ENCODE peak calls at places on chromosomes 2 and 18, in ten cellular contexts. V is endodermal cell, J is psoas muscle, S is SJSA1, X is hepatocyte, M is A549, B is HCT116, P is gastrocnemius medialis, I is HAP-1, L is pancreas. Y is an unnamed sample. For H3K9me3, the result is how much of the 10 kb centered on the place peaks cover.

GRCh38 chr18:10907749-10908148 is 241.6 kb downstream of the PIEZO2 start:
- DNase-seq in V (no peak), J (no peak), S (no peak), X (no peak), M (no peak), B (no peak), P (no peak), I (no peak), L (no peak), Y (no peak)

GRCh38 chr2:1060372-1060771 is 109.7 kb downstream of the SNTG2 start:
- DNase-seq in V (no peak), J (no peak), S (no peak), X (no peak), M (no peak), B (no peak), P (no peak), I (no peak), L (no peak), Y (no peak)

GRCh38 chr18:48785091-48785614 is 165.6 kb downstream of the SMAD7 start:
- DNase-seq in V (no peak), J (peak), S (no peak), X (no peak), M (no peak), B (no peak), P (peak), I (no peak), L (no peak), Y (no peak)

GRCh38 chr2:129877795-129878775 is 101.4 kb upstream of the RAB6C start:
- DNase-seq in V (peak), J (peak), S (peak), X (peak), M (peak), B (no peak), P (peak), I (no peak), L (peak), Y (no peak)

GRCh38 chr2:157587576-157587975 is 41.1 kb downstream of the ACVR1C start:
- DNase-seq in V (no peak), J (no peak), S (no peak), X (no peak), M (no peak), B (no peak), P (no peak), I (no peak), L (no peak), Y (no peak)

GRCh38 chr2:144474017-144474416 is 45.9 kb downstream of the ZEB2 start:
- DNase-seq in V (no peak), J (no peak), S (no peak), X (no peak), M (no peak), B (no peak), P (no peak), I (no peak), L (no peak), Y (no peak)

GRCh38 chr18:48121752-48122151 is 191.3 kb upstream of the SMAD2 start:
- DNase-seq in V (peak), J (no peak), S (no peak), X (no peak), M (no peak), B (no peak), P (no peak), I (no peak), L (no peak), Y (peak)

GRCh38 chr2:45014016-45014702 is 4.9 kb upstream of the SIX2 start:
- DNase-seq in V (peak), J (peak), S (no peak), X (peak), M (peak), B (no peak), P (peak), I (peak), L (peak), Y (peak)

GRCh38 chr2:112644933-112645395 is 775 bp upstream of the SLC20A1 start:
- DNase-seq in V (no peak), J (no peak), S (no peak), X (no peak), M (no peak), B (no peak), P (no peak), I (no peak), L (no peak), Y (no peak)

GRCh38 chr2:116719841-116720240 is 1094.7 kb upstream of the DDX18 start:
- DNase-seq in V (no peak), J (no peak), S (no peak), X (no peak), M (no peak), B (no peak), P (no peak), I (no peak), L (no peak), Y (no peak)

GRCh38 chr2:181891966-181892794 is 650 bp downstream of the ITPRID2 start:
- DNase-seq in V (peak), J (peak), S (peak), X (peak), M (peak), B (peak), P (peak), I (peak), L (peak), Y (peak)

GRCh38 chr18:12449040-12449814 is 41.5 kb downstream of the PRELID3A start:
- DNase-seq in V (no peak), J (no peak), S (no peak), X (no peak), M (no peak), B (no peak), P (no peak), I (peak), L (no peak), Y (no peak)

GRCh38 chr2:224217962-224218347 is 178.9 kb upstream of the SERPINE2 start:
- DNase-seq in V (no peak), J (no peak), S (no peak), X (peak), M (no peak), B (no peak), P (no peak), I (no peak), L (no peak), Y (no peak)

GRCh38 chr2:43592443-43592842 is 3.4 kb downstream of the THADA start:
- DNase-seq in V (no peak), J (no peak), S (peak), X (no peak), M (no peak), B (no peak), P (no peak), I (no peak), L (no peak), Y (no peak)

GRCh38 chr2:166766220-166766619 is 122.1 kb upstream of the XIRP2 start:
- DNase-seq in V (peak), J (no peak), S (no peak), X (no peak), M (no peak), B (no peak), P (no peak), I (no peak), L (no peak), Y (no peak)

GRCh38 chr2:99399063-99399462 is 61.9 kb downstream of the EIF5B start:
- DNase-seq in V (no peak), J (no peak), S (no peak), X (no peak), M (no peak), B (no peak), P (no peak), I (no peak), L (no peak), Y (no peak)

GRCh38 chr2:80417737-80418136 is 113.2 kb upstream of the LRRTM1 start:
- DNase-seq in V (no peak), J (no peak), S (no peak), X (no peak), M (no peak), B (no peak), P (no peak), I (no peak), L (no peak), Y (no peak)
- H3K9me3 ChIP-seq in V (under half), J (under half), S (under half), X (under half), M (under half), B (under half), P (under half), I (under half), L (under half), Y (under half)

GRCh38 chr2:196136151-196136550 is 35.2 kb downstream of the STK17B start:
- DNase-seq in V (no peak), J (no peak), S (no peak), X (no peak), M (no peak), B (no peak), P (no peak), I (no peak), L (no peak), Y (no peak)

GRCh38 chr2:196131384-196131861 is 40.0 kb downstream of the STK17B start:
- DNase-seq in V (peak), J (no peak), S (peak), X (peak), M (peak), B (peak), P (no peak), I (peak), L (no peak), Y (peak)

GRCh38 chr2:196128749-196129148 is 42.6 kb downstream of the STK17B start:
- DNase-seq in V (no peak), J (no peak), S (no peak), X (no peak), M (no peak), B (no peak), P (no peak), I (no peak), L (no peak), Y (no peak)

GRCh38 chr2:196130039-196130825 is 41.1 kb downstream of the STK17B start:
- DNase-seq in V (peak), J (no peak), S (no peak), X (no peak), M (no peak), B (no peak), P (no peak), I (no peak), L (no peak), Y (peak)

GRCh38 chr2:196131949-196132925 is 39.1 kb downstream of the STK17B start:
- DNase-seq in V (peak), J (no peak), S (peak), X (no peak), M (no peak), B (no peak), P (no peak), I (no peak), L (no peak), Y (no peak)
- H3K9me3 ChIP-seq in V (half or more), J (under half), S (under half), X (under half), M (under half), B (under half), P (under half), I (under half), L (under half), Y (under half)

GRCh38 chr2:70104231-70105111 is 17.2 kb downstream of the PCBP1 start:
- DNase-seq in V (peak), J (no peak), S (no peak), X (peak), M (no peak), B (no peak), P (no peak), I (peak), L (peak), Y (peak)

GRCh38 chr2:70098032-70098431 is 10.8 kb downstream of the PCBP1 start:
- DNase-seq in V (no peak), J (no peak), S (no peak), X (no peak), M (no peak), B (no peak), P (no peak), I (no peak), L (no peak), Y (no peak)

GRCh38 chr2:70101174-70101573 is 13.9 kb downstream of the PCBP1 start:
- DNase-seq in V (no peak), J (no peak), S (no peak), X (no peak), M (no peak), B (no peak), P (no peak), I (no peak), L (no peak), Y (no peak)

GRCh38 chr2:70099270-70099669 is 12.0 kb downstream of the PCBP1 start:
- DNase-seq in V (no peak), J (no peak), S (no peak), X (no peak), M (no peak), B (no peak), P (no peak), I (no peak), L (no peak), Y (no peak)

DNA sequence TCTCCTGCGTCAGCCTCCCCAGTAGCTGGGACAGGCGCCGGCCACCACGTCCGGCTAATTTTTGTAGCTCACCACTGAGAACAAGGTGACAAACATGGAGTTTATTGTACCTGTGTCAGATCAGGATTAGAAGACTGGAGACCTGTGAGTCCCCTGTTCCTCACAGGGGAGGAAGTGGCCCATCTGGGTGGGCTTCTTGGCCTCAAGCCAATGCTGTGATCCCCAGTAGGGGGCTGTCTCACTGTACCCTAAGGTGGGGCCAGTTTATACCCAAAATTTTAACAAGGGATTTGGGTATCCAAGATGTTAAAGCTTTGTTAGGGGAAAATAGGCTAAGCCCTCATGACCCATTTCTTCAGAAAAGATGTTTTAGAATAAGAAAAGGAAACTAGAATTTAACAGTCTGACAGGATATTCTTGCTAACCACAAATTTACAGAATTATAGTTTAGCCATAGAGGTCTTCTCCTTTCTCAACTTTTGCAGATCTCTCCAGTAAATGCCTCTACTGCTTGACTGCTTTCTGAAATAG is 16.3 kb downstream of the PCBP1 start:
- DNase-seq in V (no peak), J (no peak), S (no peak), X (no peak), M (no peak), B (no peak), P (no peak), I (peak), L (no peak), Y (no peak)
- H3K9me3 ChIP-seq in V (under half), J (under half), S (under half), X (under half), M (under half), B (under half), P (under half), I (under half), L (under half), Y (under half)

GRCh38 chr2:89780318-89780717 is 1088.8 kb downstream of the RPIA start:
- DNase-seq in V (no peak), J (no peak), S (no peak), X (no peak), M (no peak), B (no peak), P (no peak), I (no peak), L (no peak), Y (no peak)

GRCh38 chr2:89784960-89785359 is 1093.5 kb downstream of the RPIA start:
- DNase-seq in V (no peak), J (no peak), S (no peak), X (no peak), M (no peak), B (no peak), P (no peak), I (no peak), L (no peak), Y (no peak)

DNA sequence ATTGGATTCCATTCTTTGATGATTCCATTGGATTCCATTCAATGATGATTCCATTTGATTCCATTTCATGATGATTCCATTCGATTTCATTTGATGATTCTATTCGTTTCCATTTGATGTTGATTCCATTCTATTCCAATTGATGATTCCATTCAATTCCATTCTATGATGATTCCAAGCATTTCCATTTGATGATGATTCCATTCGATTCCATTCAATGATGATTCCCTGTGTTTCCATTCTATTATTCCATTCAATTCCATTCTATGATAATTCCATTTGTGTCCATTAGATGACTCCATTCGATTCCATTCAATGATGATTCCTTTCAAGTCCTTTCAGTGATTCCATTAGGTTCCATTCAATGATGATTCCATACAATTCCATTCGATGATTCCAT is 1090.5 kb downstream of the RPIA start:
- DNase-seq in V (no peak), J (no peak), S (no peak), X (no peak), M (no peak), B (no peak), P (no peak), I (no peak), L (no peak), Y (no peak)
- H3K9me3 ChIP-seq in V (half or more), J (half or more), S (under half), X (half or more), M (under half), B (half or more), P (under half), I (under half), L (under half), Y (half or more)

GRCh38 chr2:123566291-123566946 is 458.7 kb upstream of the CNTNAP5 start:
- DNase-seq in V (no peak), J (no peak), S (no peak), X (no peak), M (no peak), B (no peak), P (no peak), I (no peak), L (no peak), Y (no peak)
- H3K9me3 ChIP-seq in V (under half), J (under half), S (under half), X (under half), M (under half), B (under half), P (under half), I (under half), L (under half), Y (under half)

DNA sequence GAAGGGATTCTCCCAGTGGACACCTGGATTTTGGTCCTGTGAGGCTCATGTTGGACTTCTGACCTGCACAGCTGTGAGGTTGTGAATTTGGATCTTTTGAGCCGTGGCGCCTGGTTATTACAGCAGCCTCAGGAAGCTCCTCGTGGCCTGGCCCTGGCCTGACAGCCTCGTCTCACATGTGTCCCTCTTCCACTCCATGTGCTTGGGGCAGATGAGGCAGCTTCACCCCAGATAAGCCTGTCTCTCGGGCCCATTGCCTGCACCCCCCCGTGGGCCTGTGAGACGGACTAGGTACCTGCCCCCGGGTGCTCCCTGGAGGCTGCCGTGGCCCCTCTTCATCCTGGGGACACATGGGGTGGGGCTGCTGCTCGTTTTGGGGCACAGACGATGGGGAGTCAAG is 51.2 kb downstream of the CTDP1 start:
- DNase-seq in V (no peak), J (no peak), S (no peak), X (no peak), M (no peak), B (no peak), P (no peak), I (no peak), L (no peak), Y (no peak)
- H3K9me3 ChIP-seq in V (under half), J (under half), S (under half), X (under half), M (under half), B (under half), P (under half), I (under half), L (under half), Y (under half)